ENCODE peak calls at places on chromosomes 2 and 18, in four cellular contexts. Q, E, C and B are unnamed samples.
A peak's percentile ranks its signal among the peaks of the same experiment; 100 is the strongest.

GRCh38 chr2:15811367-15811766 is 129.0 kb upstream of the MYCN start:
- DNase-seq in Q (no peak), E (no peak), C (no peak), B (no peak)

GRCh38 chr2:44326548-44327269 is 34.6 kb downstream of the PREPL start:
- DNase-seq in Q (no peak), E (no peak), C (no peak), B (no peak)

GRCh38 chr2:217150236-217150635 is 290.4 kb upstream of the TNP1 start:
- DNase-seq in Q (no peak), E (no peak), C (no peak), B (no peak)

GRCh38 chr2:155309483-155309882 is 611.0 kb downstream of the KCNJ3 start:
- DNase-seq in Q (no peak), E (no peak), C (no peak), B (no peak)

GRCh38 chr18:65811307-65811706 is 60.5 kb downstream of the CDH7 start:
- DNase-seq in Q (no peak), E (no peak), C (no peak), B (no peak)

GRCh38 chr2:218618102-218618860 is 10.6 kb downstream of the PLCD4 start:
- DNase-seq in Q (no peak), E (no peak), C (no peak), B (no peak)

GRCh38 chr2:177175917-177176668 is 36.5 kb upstream of the HNRNPA3 start:
- DNase-seq in Q (no peak), E (no peak), C (no peak), B (no peak)

GRCh38 chr2:237099804-237100203 is 14.1 kb downstream of the COPS8 start:
- DNase-seq in Q (no peak), E (no peak), C (no peak), B (no peak)

GRCh38 chr2:74077636-74078035 is 70.1 kb downstream of the BOLA3 start:
- DNase-seq in Q (no peak), E (no peak), C (no peak), B (no peak)

GRCh38 chr2:43370705-43371104 is 144.3 kb upstream of the ZFP36L2 start:
- DNase-seq in Q (no peak), E (no peak), C (no peak), B (no peak)

GRCh38 chr2:46909771-46910419 is 5.7 kb downstream of the MCFD2 start:
- DNase-seq in Q (no peak), E (peak; percentile 96), C (no peak), B (no peak)

GRCh38 chr2:68917034-68917718 is 35.5 kb downstream of the GKN2 start:
- DNase-seq in Q (no peak), E (no peak), C (no peak), B (no peak)

GRCh38 chr2:219687266-219687665 is 59.8 kb downstream of the SLC4A3 start:
- DNase-seq in Q (no peak), E (no peak), C (no peak), B (no peak)